ENCODE peak calls at places on chromosomes 7 and 10, in nine cellular contexts. I is IMR-90, T is stromal cell of bone marrow, B is NAMALWA, A is NCI-H774, V is Calu3, N is colonic mucosa, D is SW480, M is nephron progenitor cell. F is an unnamed sample.
A peak's percentile ranks its signal among the peaks of the same experiment; 100 is the strongest.

GRCh38 chr10:72846225-72846624 is 47.3 kb upstream of the OIT3 start:
- DNase-seq in M (no peak), A (no peak), B (no peak), D (peak; percentile 18), N (no peak), I (peak; percentile 89), T (peak; percentile 18), V (peak; percentile 66), F (no peak)

GRCh38 chr10:111200505-111201186 is 123.8 kb downstream of the ADRA2A start:
- DNase-seq in N (peak; percentile 69), A (no peak), D (no peak), B (no peak), M (no peak), I (no peak), V (no peak), T (no peak), F (no peak)

GRCh38 chr10:33032354-33033254 is 74.6 kb upstream of the ITGB1 start:
- DNase-seq in M (no peak), B (no peak), T (peak; percentile 59), N (no peak), A (no peak), I (peak; percentile 79), D (peak; percentile 20), V (peak; percentile 15), F (no peak)

GRCh38 chr7:158126661-158127060 is 461.0 kb downstream of the PTPRN2 start:
- DNase-seq in A (no peak), B (no peak), I (no peak), D (no peak), N (no peak), V (no peak), T (no peak), M (no peak), F (no peak)

GRCh38 chr7:2029936-2030335 is 202.8 kb downstream of the MAD1L1 start:
- DNase-seq in T (no peak), M (no peak), A (no peak), B (no peak), I (no peak), D (no peak), N (no peak), V (no peak), F (no peak)

GRCh38 chr7:128021361-128021760 is 9.9 kb downstream of the LRRC4 start:
- DNase-seq in N (no peak), I (peak; percentile 57), V (peak; percentile 25), B (no peak), T (no peak), D (no peak), M (no peak), A (no peak), F (no peak)

GRCh38 chr10:94640562-94640961 is 43.0 kb upstream of the CYP2C18 start:
- DNase-seq in A (no peak), T (no peak), D (no peak), M (no peak), V (no peak), B (no peak), N (no peak), I (no peak), F (no peak)

GRCh38 chr7:131726031-131726430 is 169.6 kb upstream of the PODXL start:
- DNase-seq in V (no peak), D (no peak), A (no peak), I (no peak), B (no peak), N (no peak), M (no peak), T (no peak), F (no peak)

GRCh38 chr7:73983437-73984164 is 44.4 kb upstream of the ELN start:
- DNase-seq in T (no peak), V (no peak), N (no peak), M (peak; percentile 25), D (no peak), A (no peak), B (no peak), I (no peak), F (no peak)

GRCh38 chr7:78223598-78223997 is 425.0 kb downstream of the PHTF2 start:
- DNase-seq in M (no peak), T (no peak), V (no peak), B (no peak), I (no peak), A (no peak), N (no peak), D (no peak), F (no peak)

GRCh38 chr10:86508217-86508616 is 13.4 kb downstream of the WAPL start:
- DNase-seq in N (no peak), T (no peak), B (no peak), D (no peak), I (no peak), A (no peak), M (no peak), V (no peak), F (no peak)

GRCh38 chr10:11113156-11113555 is 95.5 kb downstream of the CELF2 start:
- DNase-seq in B (peak; percentile 50), D (no peak), T (no peak), N (no peak), I (no peak), V (no peak), A (no peak), M (no peak), F (no peak)

GRCh38 chr7:42858570-42858969 is 53.3 kb downstream of the C7orf25 start:
- DNase-seq in T (no peak), N (no peak), M (no peak), D (peak; percentile 20), A (no peak), B (no peak), V (no peak), I (peak; percentile 26), F (no peak)

GRCh38 chr7:70334883-70335282 is 736.6 kb downstream of the AUTS2 start:
- DNase-seq in A (no peak), T (no peak), V (no peak), I (no peak), B (no peak), M (no peak), N (no peak), D (no peak), F (no peak)